ENCODE peak calls at places on chromosomes 12 and 14, in five cellular contexts. A, Y, M, J and X are unnamed samples.

GRCh38 chr14:98947911-98948595 is 323.9 kb downstream of the BCL11B start:
- DNase-seq in M (no peak), J (no peak), Y (no peak), A (no peak), X (no peak)

GRCh38 chr14:71139058-71139946 is 232.0 kb downstream of the PCNX1 start:
- DNase-seq in A (peak), J (no peak), Y (peak), M (peak), X (peak)

GRCh38 chr14:97453991-97454390 is 656.8 kb downstream of the VRK1 start:
- DNase-seq in Y (no peak), J (no peak), M (no peak), A (no peak), X (no peak)

GRCh38 chr14:101083564-101084435 is 180.3 kb upstream of the RTL1 start:
- DNase-seq in Y (no peak), A (no peak), M (no peak), J (peak), X (no peak)

GRCh38 chr12:100767950-100768349 is 26.6 kb upstream of the ANO4 start:
- DNase-seq in Y (no peak), A (no peak), M (no peak), J (no peak), X (no peak)

GRCh38 chr12:41345071-41345470 is 157.0 kb downstream of the PDZRN4 start:
- DNase-seq in M (no peak), A (no peak), J (no peak), Y (no peak), X (no peak)

GRCh38 chr14:60164717-60165546 is at the start of gene DHRS7:
- DNase-seq in M (peak), A (peak), Y (peak), J (peak), X (peak)

GRCh38 chr14:84877061-84877460 is 652.9 kb upstream of the FLRT2 start:
- DNase-seq in A (no peak), J (no peak), Y (no peak), M (no peak), X (no peak)

GRCh38 chr12:107931761-107932160 is 157.3 kb downstream of the ASCL4 start:
- DNase-seq in A (no peak), J (no peak), M (no peak), Y (no peak), X (no peak)

GRCh38 chr12:80420075-80420474 is 24.0 kb upstream of the PTPRQ start:
- DNase-seq in Y (no peak), M (no peak), J (no peak), A (no peak), X (no peak)

GRCh38 chr14:62053188-62053587 is 291.0 kb downstream of the SNAPC1 start:
- DNase-seq in M (no peak), A (no peak), Y (no peak), J (no peak), X (peak)

GRCh38 chr14:70919774-70920173 is 12.5 kb downstream of the PCNX1 start:
- DNase-seq in Y (no peak), A (no peak), M (peak), J (no peak), X (no peak)

GRCh38 chr14:75418779-75419768 is 8.7 kb upstream of the JDP2 start:
- DNase-seq in J (no peak), M (no peak), Y (no peak), A (no peak), X (peak)

GRCh38 chr12:6952121-6952859 is 1.1 kb downstream of the PTPN6 start:
- DNase-seq in M (no peak), Y (no peak), A (no peak), J (no peak), X (no peak)

GRCh38 chr14:54981698-54982097 is 45.2 kb downstream of the WDHD1 start:
- DNase-seq in Y (no peak), M (no peak), A (no peak), J (no peak), X (no peak)

GRCh38 chr12:88247241-88247643 is 105.1 kb downstream of the TMTC3 start:
- DNase-seq in Y (no peak), M (peak), A (no peak), J (no peak), X (no peak)

GRCh38 chr12:93453633-93454032 is 11.9 kb upstream of the UBE2N start:
- DNase-seq in A (no peak), J (no peak), M (peak), Y (no peak), X (no peak)

GRCh38 chr12:124039276-124039675 is 66.3 kb downstream of the ZNF664 start:
- DNase-seq in Y (no peak), A (no peak), M (peak), J (no peak), X (no peak)

GRCh38 chr12:18552829-18553228 is 185.0 kb downstream of the PLCZ1 start:
- DNase-seq in J (no peak), Y (no peak), A (no peak), M (no peak), X (no peak)

GRCh38 chr12:123762715-123763052 is 583 bp downstream of the DNAH10 start:
- DNase-seq in M (no peak), A (no peak), Y (no peak), J (no peak), X (no peak)

GRCh38 chr14:65658202-65658601 is 245.7 kb downstream of the FUT8 start:
- DNase-seq in Y (no peak), M (no peak), J (no peak), A (no peak), X (no peak)

GRCh38 chr14:99120147-99121026 is 151.6 kb downstream of the BCL11B start:
- DNase-seq in A (peak), M (no peak), Y (no peak), J (no peak), X (no peak)

GRCh38 chr14:54698501-54698900 is 131.6 kb downstream of the SAMD4A start:
- DNase-seq in A (no peak), J (no peak), Y (no peak), M (no peak), X (no peak)

GRCh38 chr12:79262938-79263337 is 398.4 kb downstream of the SYT1 start:
- DNase-seq in Y (no peak), A (no peak), J (no peak), M (no peak), X (no peak)